ENCODE peak calls at places on chromosomes 12 and 14, in seven cellular contexts. Y, Q, T, O, H, G and M are unnamed samples.

GRCh38 chr12:31342314-31342713 is 16.4 kb upstream of the SINHCAF start:
- DNase-seq in Y (no peak), Q (no peak), T (no peak), O (no peak), H (no peak), G (no peak), M (no peak)

GRCh38 chr12:93080994-93081809 is 152.1 kb upstream of the EEA1 start:
- DNase-seq in Y (peak; percentile 71), Q (no peak), T (no peak), O (no peak), H (no peak), G (no peak), M (peak; percentile 94)

GRCh38 chr14:54785111-54785777 is 117.4 kb downstream of the GCH1 start:
- DNase-seq in Y (no peak), Q (no peak), T (no peak), O (no peak), H (no peak), G (no peak), M (no peak)

GRCh38 chr12:106248177-106248848 is 493 bp upstream of the CKAP4 start:
- DNase-seq in Y (peak; percentile 89), Q (peak; percentile 32), T (no peak), O (peak; percentile 48), H (peak; percentile 62), G (peak; percentile 90), M (peak; percentile 79)

GRCh38 chr12:93524386-93525133 is 47.9 kb upstream of the SOCS2 start:
- DNase-seq in Y (no peak), Q (no peak), T (no peak), O (no peak), H (peak; percentile 34), G (no peak), M (peak; percentile 45)

GRCh38 chr14:82313889-82314288 is 780.2 kb upstream of the SEL1L start:
- DNase-seq in Y (no peak), Q (no peak), T (no peak), O (no peak), H (no peak), G (no peak), M (no peak)

GRCh38 chr12:5797661-5798060 is 147.4 kb downstream of the ANO2 start:
- DNase-seq in Y (no peak), Q (no peak), T (no peak), O (no peak), H (no peak), G (no peak), M (no peak)

GRCh38 chr12:97308576-97309198 is 153.9 kb upstream of the RMST start:
- DNase-seq in Y (peak; percentile 36), Q (peak; percentile 28), T (no peak), O (peak; percentile 31), H (no peak), G (no peak), M (no peak)

GRCh38 chr14:52025310-52025709 is 36.0 kb downstream of the RTRAF start:
- DNase-seq in Y (peak; percentile 39), Q (no peak), T (no peak), O (no peak), H (no peak), G (no peak), M (no peak)

GRCh38 chr12:116529686-116530085 is 29.5 kb upstream of the MAP1LC3B2 start:
- DNase-seq in Y (no peak), Q (no peak), T (no peak), O (no peak), H (no peak), G (no peak), M (no peak)

GRCh38 chr12:52232916-52233461 is at the start of gene KRT7:
- DNase-seq in Y (no peak), Q (no peak), T (no peak), O (no peak), H (no peak), G (peak; percentile 65), M (peak; percentile 83)

GRCh38 chr12:79203103-79203502 is 338.5 kb downstream of the SYT1 start:
- DNase-seq in Y (no peak), Q (no peak), T (no peak), O (no peak), H (no peak), G (no peak), M (no peak)

GRCh38 chr12:100234166-100234565 is 32.7 kb downstream of the DEPDC4 start:
- DNase-seq in Y (peak; percentile 5), Q (no peak), T (no peak), O (no peak), H (no peak), G (no peak), M (peak; percentile 82)

GRCh38 chr12:46874642-46875041 is 48.8 kb upstream of the SLC38A4 start:
- DNase-seq in Y (no peak), Q (no peak), T (no peak), O (no peak), H (no peak), G (no peak), M (no peak)

GRCh38 chr12:71661977-71662522 is 1.6 kb downstream of the ZFC3H1 start:
- DNase-seq in Y (no peak), Q (no peak), T (no peak), O (no peak), H (no peak), G (no peak), M (no peak)

GRCh38 chr12:105084251-105085250 is at the start of gene ALDH1L2:
- DNase-seq in Y (peak; percentile 83), Q (peak; percentile 72), T (peak; percentile 16), O (peak; percentile 78), H (peak; percentile 88), G (peak; percentile 96), M (peak; percentile 98)

GRCh38 chr12:98334768-98335167 is 180.6 kb upstream of the TMPO start:
- DNase-seq in Y (no peak), Q (no peak), T (no peak), O (no peak), H (no peak), G (no peak), M (no peak)

GRCh38 chr12:20497707-20498106 is 129.4 kb downstream of the PDE3A start:
- DNase-seq in Y (no peak), Q (no peak), T (no peak), O (no peak), H (no peak), G (no peak), M (no peak)

GRCh38 chr12:124581299-124581698 is 13.9 kb upstream of the NCOR2 start:
- DNase-seq in Y (peak; percentile 74), Q (no peak), T (no peak), O (no peak), H (no peak), G (no peak), M (no peak)

GRCh38 chr14:75277796-75278421 is 719 bp upstream of the FOS start:
- DNase-seq in Y (no peak), Q (no peak), T (no peak), O (no peak), H (no peak), G (no peak), M (no peak)

GRCh38 chr14:79464468-79464867 is 746.8 kb downstream of the DIO2 start:
- DNase-seq in Y (no peak), Q (no peak), T (no peak), O (no peak), H (no peak), G (no peak), M (no peak)

GRCh38 chr12:89450922-89451321 is 73.7 kb downstream of the GALNT4 start:
- DNase-seq in Y (peak; percentile 68), Q (no peak), T (no peak), O (no peak), H (no peak), G (no peak), M (no peak)

GRCh38 chr14:104138098-104138890 is at the start of gene KIF26A:
- DNase-seq in Y (peak; percentile 77), Q (peak; percentile 71), T (no peak), O (no peak), H (no peak), G (peak; percentile 84), M (peak; percentile 86)

GRCh38 chr12:115916910-115917668 is 360.4 kb downstream of the MED13L start:
- DNase-seq in Y (peak; percentile 32), Q (peak; percentile 73), T (no peak), O (peak; percentile 62), H (peak; percentile 81), G (peak; percentile 86), M (peak; percentile 89)

GRCh38 chr14:73740921-73741326 is 26.7 kb upstream of the PNMA1 start:
- DNase-seq in Y (no peak), Q (no peak), T (no peak), O (no peak), H (peak; percentile 92), G (peak; percentile 74), M (peak; percentile 95)

GRCh38 chr14:24135834-24136683 is at the start of gene PSME1:
- DNase-seq in Y (peak; percentile 97), Q (peak; percentile 83), T (peak; percentile 57), O (peak; percentile 92), H (peak; percentile 97), G (peak; percentile 93), M (peak; percentile 94)

GRCh38 chr14:49946320-49947141 is 53.6 kb downstream of the ARF6 start:
- DNase-seq in Y (peak; percentile 77), Q (no peak), T (no peak), O (no peak), H (peak; percentile 34), G (no peak), M (no peak)

GRCh38 chr14:96797943-96798349 is 764 bp downstream of the VRK1 start:
- DNase-seq in Y (no peak), Q (no peak), T (no peak), O (no peak), H (no peak), G (peak; percentile 60), M (no peak)

GRCh38 chr12:211639-212382 is 2.1 kb downstream of the SLC6A12 start:
- DNase-seq in Y (no peak), Q (no peak), T (no peak), O (no peak), H (no peak), G (no peak), M (no peak)

GRCh38 chr14:68249534-68250517 is 430.2 kb downstream of the RAD51B start:
- DNase-seq in Y (no peak), Q (no peak), T (no peak), O (no peak), H (no peak), G (no peak), M (peak; percentile 61)